ENCODE peak calls at places on chromosomes 6 and 20, in four cellular contexts. One of them, this sample, is unnamed.
A peak's percentile ranks its signal among the peaks of the same experiment; 100 is the strongest.

GRCh38 chr6:134676307-134677281 is 273.3 kb downstream of the ALDH8A1 start:
- DNase-seq in GM12878: no peak
- DNase-seq in SK-N-SH: no peak
- DNase-seq in K562: no peak
- DNase-seq in this sample: no peak

GRCh38 chr6:38212116-38212515 is 392.6 kb downstream of the ZFAND3 start:
- DNase-seq in K562: no peak
- DNase-seq in GM12878: no peak
- DNase-seq in SK-N-SH: no peak
- DNase-seq in this sample: no peak

GRCh38 chr6:167736486-167737204 is 90.1 kb upstream of the AFDN start:
- DNase-seq in SK-N-SH: no peak
- DNase-seq in GM12878: no peak
- DNase-seq in K562: no peak
- DNase-seq in this sample: no peak

GRCh38 chr6:160992323-160993314 is 1.1 kb downstream of the MAP3K4 start:
- DNase-seq in GM12878: no peak
- DNase-seq in SK-N-SH: peak; percentile 69
- DNase-seq in K562: peak; percentile 76
- DNase-seq in this sample: peak; percentile 45

GRCh38 chr6:2524090-2524489 is 226.6 kb downstream of the MYLK4 start:
- DNase-seq in SK-N-SH: no peak
- DNase-seq in GM12878: no peak
- DNase-seq in K562: no peak
- DNase-seq in this sample: no peak

GRCh38 chr6:53327017-53327395 is 21.7 kb downstream of the ELOVL5 start:
- DNase-seq in GM12878: no peak
- DNase-seq in SK-N-SH: no peak
- DNase-seq in K562: no peak
- DNase-seq in this sample: no peak

GRCh38 chr20:63657260-63657936 is 714 bp upstream of the RTEL1 start:
- DNase-seq in GM12878: no peak
- DNase-seq in SK-N-SH: no peak
- DNase-seq in K562: peak; percentile 52
- DNase-seq in this sample: peak; percentile 31

GRCh38 chr6:143514996-143515760 is 3.7 kb upstream of the FUCA2 start:
- DNase-seq in GM12878: no peak
- DNase-seq in K562: no peak
- DNase-seq in SK-N-SH: no peak
- DNase-seq in this sample: no peak

GRCh38 chr6:21133902-21134301 is 459.6 kb upstream of the SOX4 start:
- DNase-seq in K562: no peak
- DNase-seq in GM12878: no peak
- DNase-seq in SK-N-SH: no peak
- DNase-seq in this sample: no peak

GRCh38 chr20:46315311-46315710 is 7.0 kb upstream of the CDH22 start:
- DNase-seq in K562: no peak
- DNase-seq in SK-N-SH: no peak
- DNase-seq in GM12878: no peak
- DNase-seq in this sample: no peak

GRCh38 chr6:109705258-109705657 is 14.2 kb downstream of the FIG4 start:
- DNase-seq in K562: peak; percentile 72
- DNase-seq in SK-N-SH: peak; percentile 76
- DNase-seq in GM12878: peak; percentile 59
- DNase-seq in this sample: peak; percentile 81

DNA sequence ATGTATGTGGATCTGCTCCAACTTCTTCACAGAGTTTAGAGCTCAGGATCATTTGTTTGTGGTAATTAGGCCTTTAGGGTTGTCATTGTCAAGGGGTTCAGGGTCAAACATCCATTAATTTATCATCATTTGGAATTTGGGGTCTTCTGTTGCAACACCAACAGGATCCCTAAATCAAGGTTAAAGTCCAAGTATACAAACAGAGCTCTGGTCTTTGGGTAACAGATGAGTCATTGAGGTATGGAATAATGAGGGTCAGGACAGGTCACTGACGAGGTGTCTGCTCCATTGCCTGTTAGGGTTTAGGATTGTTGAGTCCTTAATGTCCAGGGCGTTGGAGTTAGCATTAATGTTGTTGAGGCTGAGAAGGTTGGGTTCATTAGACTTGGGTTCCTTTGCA is 47.6 kb downstream of the PRND start:
- DNase-seq in K562: no peak
- DNase-seq in SK-N-SH: no peak
- DNase-seq in GM12878: no peak
- DNase-seq in this sample: no peak
- TF ChIP-seq USF1 in K562: no peak
- TF ChIP-seq USF1 in SK-N-SH: no peak
- TF ChIP-seq USF1 in GM12878: no peak
- TF ChIP-seq USF1 in this sample: no peak

GRCh38 chr6:124131779-124132178 is 328.1 kb downstream of the NKAIN2 start:
- DNase-seq in SK-N-SH: no peak
- DNase-seq in K562: no peak
- DNase-seq in GM12878: no peak
- DNase-seq in this sample: no peak

GRCh38 chr6:124132256-124132655 is 328.6 kb downstream of the NKAIN2 start:
- DNase-seq in SK-N-SH: no peak
- DNase-seq in K562: no peak
- DNase-seq in GM12878: no peak
- DNase-seq in this sample: no peak

GRCh38 chr6:124131259-124131658 is 327.6 kb downstream of the NKAIN2 start:
- DNase-seq in GM12878: no peak
- DNase-seq in SK-N-SH: no peak
- DNase-seq in K562: no peak
- DNase-seq in this sample: no peak
- TF ChIP-seq USF1 in GM12878: no peak
- TF ChIP-seq USF1 in SK-N-SH: no peak
- TF ChIP-seq USF1 in K562: no peak
- TF ChIP-seq USF1 in this sample: no peak

GRCh38 chr6:116072368-116072767 is 11.7 kb upstream of the FRK start:
- DNase-seq in K562: no peak
- DNase-seq in GM12878: no peak
- DNase-seq in SK-N-SH: no peak
- DNase-seq in this sample: no peak

GRCh38 chr6:116064626-116065025 is 3.9 kb upstream of the FRK start:
- DNase-seq in GM12878: no peak
- DNase-seq in K562: no peak
- DNase-seq in SK-N-SH: no peak
- DNase-seq in this sample: no peak

GRCh38 chr6:116070990-116071389 is 10.3 kb upstream of the FRK start:
- DNase-seq in GM12878: no peak
- DNase-seq in SK-N-SH: no peak
- DNase-seq in K562: no peak
- DNase-seq in this sample: no peak

GRCh38 chr6:116062496-116062895 is 1.8 kb upstream of the FRK start:
- DNase-seq in K562: no peak
- DNase-seq in GM12878: no peak
- DNase-seq in SK-N-SH: no peak
- DNase-seq in this sample: no peak

GRCh38 chr6:116066789-116067188 is 6.1 kb upstream of the FRK start:
- DNase-seq in SK-N-SH: no peak
- DNase-seq in K562: no peak
- DNase-seq in GM12878: no peak
- DNase-seq in this sample: no peak
- TF ChIP-seq USF1 in SK-N-SH: no peak
- TF ChIP-seq USF1 in K562: no peak
- TF ChIP-seq USF1 in GM12878: no peak
- TF ChIP-seq USF1 in this sample: no peak

DNA sequence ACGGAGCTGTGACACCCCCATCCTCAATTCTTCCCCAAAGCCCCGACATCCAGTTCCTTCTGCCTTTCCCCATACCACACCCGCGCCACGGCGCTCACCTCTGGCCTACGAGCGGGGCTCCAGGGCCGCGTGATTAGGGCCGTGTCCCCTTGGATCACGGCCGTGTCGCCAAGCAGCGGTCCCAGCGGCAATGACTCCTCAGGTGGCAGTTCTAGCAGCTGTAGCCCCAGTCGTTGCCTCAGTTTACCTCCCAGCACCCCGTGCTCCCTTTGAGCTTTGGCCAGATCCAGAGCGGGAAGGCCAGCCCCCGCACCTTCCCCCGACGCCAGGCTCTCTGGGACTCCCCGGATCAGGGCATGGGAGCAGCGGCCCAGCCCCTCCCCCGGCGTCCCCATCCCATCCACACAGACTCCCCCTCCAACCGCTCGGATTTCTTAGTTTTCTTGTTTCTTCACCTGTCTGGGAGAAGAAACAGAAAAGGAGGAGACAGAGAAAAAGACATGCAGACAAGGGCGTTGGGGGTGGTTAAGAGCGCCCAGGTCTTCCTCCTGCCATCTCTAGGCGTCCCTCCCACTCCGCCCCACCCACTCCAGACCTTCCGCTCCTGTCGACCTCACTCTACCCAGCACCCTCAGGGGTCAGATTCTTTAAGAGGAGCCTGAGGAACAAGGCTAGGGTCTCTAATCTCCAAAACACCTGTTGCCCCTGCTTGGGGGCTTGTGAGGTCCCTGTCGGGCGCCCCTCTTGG is at the start of gene DDAH2:
- DNase-seq in SK-N-SH: no peak
- DNase-seq in K562: no peak
- DNase-seq in GM12878: no peak
- DNase-seq in this sample: no peak
- TF ChIP-seq USF1 in SK-N-SH: no peak
- TF ChIP-seq USF1 in K562: peak; percentile 6
- TF ChIP-seq USF1 in GM12878: no peak
- TF ChIP-seq USF1 in this sample: no peak

DNA sequence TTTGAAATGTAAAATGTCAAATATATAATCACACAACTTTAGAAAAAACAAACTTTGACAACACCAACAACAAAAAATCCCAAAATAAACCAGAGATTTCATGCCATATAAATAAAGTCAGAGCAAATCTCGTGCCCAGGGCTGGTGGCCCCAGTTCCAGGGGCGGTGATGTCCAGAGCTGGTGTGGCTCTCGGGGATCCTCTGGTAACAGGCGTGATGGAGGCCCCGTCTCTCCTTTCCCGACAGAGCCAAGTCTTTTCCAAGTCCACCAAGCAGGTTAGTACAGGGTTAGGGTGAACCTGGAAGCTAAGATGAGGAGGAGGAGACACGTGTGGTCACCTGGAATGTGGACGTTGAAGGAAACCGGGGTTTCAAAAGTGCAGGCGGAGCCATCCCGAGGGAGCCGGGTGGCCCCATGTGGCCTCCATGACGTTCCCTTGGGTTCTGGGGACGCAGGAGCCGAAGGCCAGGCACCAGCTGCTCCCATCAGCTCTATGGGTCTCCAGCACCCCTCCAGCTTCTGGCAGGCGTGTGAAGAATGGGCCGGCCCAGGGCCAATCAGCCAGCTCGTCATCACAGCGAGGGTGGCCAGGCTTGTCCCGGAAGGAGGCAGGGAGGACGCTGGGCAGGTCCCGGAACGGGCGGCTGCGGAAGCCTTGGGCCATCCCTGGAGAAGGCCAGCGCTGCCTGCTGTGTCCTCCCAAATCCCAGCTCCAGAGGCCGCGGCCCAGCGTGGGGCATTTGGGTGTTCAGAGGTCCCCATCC is 202.5 kb downstream of the PREX1 start:
- DNase-seq in GM12878: no peak
- DNase-seq in K562: no peak
- DNase-seq in SK-N-SH: no peak
- DNase-seq in this sample: no peak
- TF ChIP-seq USF1 in GM12878: no peak
- TF ChIP-seq USF1 in K562: no peak
- TF ChIP-seq USF1 in SK-N-SH: no peak
- TF ChIP-seq USF1 in this sample: no peak

DNA sequence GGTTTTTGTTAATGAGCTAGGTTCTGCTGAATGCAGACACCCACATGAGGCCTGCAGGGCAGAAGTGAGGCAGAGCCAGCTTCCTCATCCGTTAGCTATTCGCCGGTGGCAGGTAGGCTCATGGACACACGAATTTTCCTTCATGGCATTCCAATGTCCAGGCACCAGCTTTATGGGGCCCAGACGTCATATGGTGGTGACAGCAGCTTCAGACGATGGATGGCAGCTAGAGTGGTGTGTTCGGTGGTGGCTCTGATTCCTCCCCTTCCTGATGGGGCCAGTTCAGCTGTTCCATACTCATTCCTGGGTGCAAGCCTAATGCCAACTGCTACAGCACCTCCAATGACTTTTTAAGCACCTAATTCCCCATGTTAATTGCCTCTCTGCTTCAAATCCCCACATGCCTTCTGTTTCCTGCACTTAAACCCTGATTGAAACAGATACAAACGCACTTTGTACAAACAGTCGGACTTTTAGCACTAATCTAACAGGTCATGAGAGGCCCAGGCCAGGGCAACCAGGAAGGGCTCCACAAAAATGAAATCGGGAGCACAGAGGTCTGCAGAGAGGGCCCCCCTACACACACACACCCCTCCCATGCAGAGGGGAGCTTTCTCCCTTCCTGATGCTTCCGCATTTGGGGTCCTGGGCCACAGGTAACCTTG is 35.7 kb upstream of the MLN start:
- DNase-seq in K562: no peak
- DNase-seq in SK-N-SH: no peak
- DNase-seq in GM12878: no peak
- DNase-seq in this sample: no peak
- TF ChIP-seq USF1 in K562: no peak
- TF ChIP-seq USF1 in SK-N-SH: no peak
- TF ChIP-seq USF1 in GM12878: no peak
- TF ChIP-seq USF1 in this sample: no peak

This sample was measured in WTC11.